ENCODE peak calls at places on chromosome 15, in four cellular contexts. One of them, this sample, is unnamed.

GRCh38 chr15:29612096-29612495 is 210.2 kb downstream of the TJP1 start:
- DNase-seq in HepG2: no peak
- DNase-seq in GM12878: no peak
- DNase-seq in K562: no peak
- DNase-seq in this sample: no peak

GRCh38 chr15:87672309-87672897 is 584.1 kb downstream of the NTRK3 start:
- DNase-seq in HepG2: no peak
- DNase-seq in GM12878: no peak
- DNase-seq in K562: peak; percentile 31
- DNase-seq in this sample: peak; percentile 28

GRCh38 chr15:91268510-91268909 is 168.5 kb downstream of the SV2B start:
- DNase-seq in K562: peak; percentile 76
- DNase-seq in GM12878: no peak
- DNase-seq in HepG2: no peak
- DNase-seq in this sample: peak; percentile 37

GRCh38 chr15:25863067-25863967 is at the start of gene ATP10A:
- DNase-seq in K562: no peak
- DNase-seq in GM12878: no peak
- DNase-seq in HepG2: no peak
- DNase-seq in this sample: peak; percentile 29

GRCh38 chr15:55357774-55358173 is 38.8 kb downstream of the PIGB start:
- DNase-seq in K562: no peak
- DNase-seq in GM12878: no peak
- DNase-seq in HepG2: no peak
- DNase-seq in this sample: no peak

GRCh38 chr15:29870495-29871151 is 48.4 kb upstream of the TJP1 start:
- DNase-seq in HepG2: no peak
- DNase-seq in K562: no peak
- DNase-seq in GM12878: no peak
- DNase-seq in this sample: no peak

GRCh38 chr15:56327721-56328502 is 37.3 kb upstream of the TEX9 start:
- DNase-seq in HepG2: no peak
- DNase-seq in GM12878: no peak
- DNase-seq in K562: no peak
- DNase-seq in this sample: no peak

GRCh38 chr15:69086427-69087205 is 72.1 kb downstream of the NOX5 start:
- DNase-seq in K562: no peak
- DNase-seq in GM12878: no peak
- DNase-seq in HepG2: no peak
- DNase-seq in this sample: no peak

GRCh38 chr15:31024330-31024729 is 32.9 kb upstream of the MTMR10 start:
- DNase-seq in HepG2: peak; percentile 79
- DNase-seq in GM12878: no peak
- DNase-seq in K562: no peak
- DNase-seq in this sample: peak; percentile 68

GRCh38 chr15:75153084-75153483 is 48.6 kb upstream of the C15orf39 start:
- DNase-seq in HepG2: peak; percentile 82
- DNase-seq in GM12878: no peak
- DNase-seq in K562: peak; percentile 77
- DNase-seq in this sample: peak; percentile 84

GRCh38 chr15:65791335-65792129 is 561 bp downstream of the DENND4A start:
- DNase-seq in HepG2: peak; percentile 65
- DNase-seq in GM12878: no peak
- DNase-seq in K562: no peak
- DNase-seq in this sample: peak; percentile 54

GRCh38 chr15:90388462-90389182 is 580 bp downstream of the IQGAP1 start:
- DNase-seq in K562: peak; percentile 74
- DNase-seq in GM12878: no peak
- DNase-seq in HepG2: peak; percentile 17
- DNase-seq in this sample: peak; percentile 66

GRCh38 chr15:58491151-58491473 is 59.3 kb downstream of the LIPC start:
- DNase-seq in GM12878: no peak
- DNase-seq in K562: no peak
- DNase-seq in HepG2: no peak
- DNase-seq in this sample: no peak

GRCh38 chr15:50390549-50391264 is 33.5 kb upstream of the USP8 start:
- DNase-seq in K562: no peak
- DNase-seq in HepG2: no peak
- DNase-seq in GM12878: peak; percentile 49
- DNase-seq in this sample: no peak

GRCh38 chr15:59923508-59923907 is 80.6 kb upstream of the FOXB1 start:
- DNase-seq in K562: no peak
- DNase-seq in HepG2: no peak
- DNase-seq in GM12878: no peak
- DNase-seq in this sample: no peak

GRCh38 chr15:97168704-97169475 is 791.6 kb upstream of the ARRDC4 start:
- DNase-seq in K562: no peak
- DNase-seq in HepG2: no peak
- DNase-seq in GM12878: no peak
- DNase-seq in this sample: no peak

GRCh38 chr15:58036579-58036978 is 28.9 kb downstream of the ALDH1A2 start:
- DNase-seq in K562: no peak
- DNase-seq in HepG2: no peak
- DNase-seq in GM12878: no peak
- DNase-seq in this sample: no peak

GRCh38 chr15:72856549-72857040 is 73.0 kb upstream of the ADPGK start:
- DNase-seq in GM12878: no peak
- DNase-seq in HepG2: no peak
- DNase-seq in K562: no peak
- DNase-seq in this sample: no peak

GRCh38 chr15:56832125-56832524 is 86.3 kb upstream of the TCF12 start:
- DNase-seq in K562: no peak
- DNase-seq in GM12878: no peak
- DNase-seq in HepG2: no peak
- DNase-seq in this sample: no peak

GRCh38 chr15:86654501-86654900 is 574.8 kb downstream of the AGBL1 start:
- DNase-seq in K562: no peak
- DNase-seq in HepG2: no peak
- DNase-seq in GM12878: no peak
- DNase-seq in this sample: no peak
- TF ChIP-seq CEBPB in K562: no peak
- TF ChIP-seq CEBPB in HepG2: no peak
- TF ChIP-seq CEBPB in GM12878: no peak
- TF ChIP-seq CEBPB in this sample: no peak

DNA sequence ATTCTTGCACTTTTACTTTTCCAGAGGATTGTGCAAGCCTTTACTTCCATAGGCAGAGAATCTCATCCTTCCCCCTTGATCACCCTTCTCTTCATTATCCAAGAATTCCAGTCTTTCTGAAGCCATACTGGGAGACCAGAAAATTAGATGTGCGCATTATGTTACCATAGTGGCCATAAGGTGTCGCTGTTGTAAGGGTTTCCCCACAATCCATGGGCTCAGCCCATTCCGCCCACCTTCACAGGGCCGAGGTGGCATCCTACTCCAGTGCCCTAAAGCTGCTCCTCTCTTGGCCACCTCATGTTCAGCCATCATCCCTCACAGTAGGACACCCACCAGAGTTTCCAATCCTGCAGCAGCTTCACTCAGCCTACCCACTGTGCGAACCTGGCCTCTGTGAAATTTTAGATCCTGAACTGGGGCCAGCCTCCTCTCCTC is 35.0 kb downstream of the CTSH start:
- DNase-seq in HepG2: peak; percentile 42
- DNase-seq in GM12878: peak; percentile 26
- DNase-seq in K562: peak; percentile 64
- DNase-seq in this sample: peak; percentile 63
- TF ChIP-seq JUNB in HepG2: no peak
- TF ChIP-seq JUNB in GM12878: no peak
- TF ChIP-seq JUNB in K562: no peak
- TF ChIP-seq JUNB in this sample: no peak

GRCh38 chr15:23387791-23388190 is 33.2 kb downstream of the GOLGA8S start:
- DNase-seq in HepG2: no peak
- DNase-seq in K562: no peak
- DNase-seq in GM12878: no peak
- DNase-seq in this sample: no peak

GRCh38 chr15:23385886-23386430 is 31.4 kb downstream of the GOLGA8S start:
- DNase-seq in HepG2: no peak
- DNase-seq in GM12878: no peak
- DNase-seq in K562: no peak
- DNase-seq in this sample: no peak

GRCh38 chr15:23384371-23384770 is 29.8 kb downstream of the GOLGA8S start:
- DNase-seq in K562: no peak
- DNase-seq in GM12878: no peak
- DNase-seq in HepG2: no peak
- DNase-seq in this sample: no peak
- TF ChIP-seq CEBPB in K562: no peak
- TF ChIP-seq CEBPB in GM12878: no peak
- TF ChIP-seq CEBPB in HepG2: no peak
- TF ChIP-seq CEBPB in this sample: no peak

DNA sequence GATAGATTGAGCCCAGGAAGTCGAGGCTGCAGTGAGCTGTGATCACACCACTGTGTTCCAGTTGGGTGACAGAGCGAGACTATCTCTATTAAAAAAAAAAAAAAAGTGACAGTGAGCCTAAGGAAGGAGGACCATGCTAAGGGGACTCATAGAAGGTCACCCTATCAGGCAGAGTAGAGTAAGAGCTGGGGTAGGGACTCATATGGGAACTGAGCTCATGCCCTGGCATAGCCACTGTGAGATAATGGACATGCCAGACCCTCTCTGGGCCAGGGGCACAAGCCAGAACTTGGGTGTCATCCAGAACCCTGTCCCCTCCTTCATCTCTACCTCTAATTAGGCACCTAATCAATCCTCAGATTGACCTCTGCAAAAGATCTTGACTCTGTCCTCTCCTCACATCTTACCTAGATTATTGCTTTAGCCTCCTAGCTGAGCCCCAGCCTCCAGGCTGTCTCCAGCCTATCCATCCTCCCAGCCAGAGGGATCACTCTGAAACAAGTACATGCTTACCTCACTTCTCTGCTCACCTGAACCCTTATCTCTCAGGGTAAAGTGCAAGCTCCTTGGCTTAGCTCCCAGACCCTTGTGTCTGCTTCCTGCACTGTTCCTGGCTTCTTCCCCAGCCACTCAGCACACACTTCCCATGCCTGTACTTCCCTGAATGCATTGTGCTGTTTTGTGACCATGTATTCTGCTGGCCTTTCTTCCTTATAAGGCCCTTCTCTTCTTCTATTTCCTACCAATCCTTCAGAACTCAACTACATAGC is 76.4 kb downstream of the DAPK2 start:
- DNase-seq in GM12878: no peak
- DNase-seq in HepG2: peak; percentile 13
- DNase-seq in K562: no peak
- DNase-seq in this sample: no peak
- TF ChIP-seq JUNB in GM12878: no peak
- TF ChIP-seq JUNB in HepG2: no peak
- TF ChIP-seq JUNB in K562: no peak
- TF ChIP-seq JUNB in this sample: no peak

DNA sequence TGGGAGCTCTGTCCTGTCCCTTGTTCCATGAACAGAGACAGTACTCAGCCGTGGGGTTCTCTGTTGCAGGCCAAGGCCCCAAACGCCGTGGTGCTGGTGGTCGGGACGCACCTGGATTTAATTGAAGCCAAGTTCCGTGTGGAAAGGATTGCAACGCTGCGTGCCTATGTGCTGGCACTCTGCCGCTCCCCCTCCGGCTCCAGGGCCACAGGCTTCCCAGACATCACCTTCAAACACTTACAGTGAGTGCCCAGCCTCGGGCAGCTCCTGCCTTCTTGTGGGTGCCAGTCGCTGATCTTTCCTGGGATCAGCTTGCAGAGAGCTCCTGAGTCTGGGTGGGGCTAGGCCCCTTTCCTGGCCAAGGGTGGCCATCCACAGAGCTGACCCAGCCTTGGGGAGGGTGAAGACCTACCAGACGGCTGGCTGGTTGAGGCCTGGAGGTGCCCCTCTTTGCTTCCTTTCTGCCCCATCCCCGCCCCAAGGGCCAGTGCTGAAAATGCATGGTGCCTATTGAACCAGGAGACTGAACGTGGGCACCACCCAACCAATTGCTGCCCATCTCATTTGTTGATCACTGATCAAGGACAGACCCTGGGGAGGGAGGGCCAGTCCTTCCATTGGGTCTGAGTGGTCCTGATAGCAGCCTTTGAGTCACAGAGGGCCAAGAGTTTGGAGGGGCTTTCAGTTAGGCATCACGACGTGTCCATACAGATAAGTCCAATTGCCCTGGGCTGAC is 106.9 kb downstream of the LRRK1 start:
- DNase-seq in HepG2: no peak
- DNase-seq in K562: no peak
- DNase-seq in GM12878: no peak
- DNase-seq in this sample: no peak
- TF ChIP-seq CEBPB in HepG2: no peak
- TF ChIP-seq CEBPB in K562: no peak
- TF ChIP-seq CEBPB in GM12878: no peak
- TF ChIP-seq CEBPB in this sample: no peak

DNA sequence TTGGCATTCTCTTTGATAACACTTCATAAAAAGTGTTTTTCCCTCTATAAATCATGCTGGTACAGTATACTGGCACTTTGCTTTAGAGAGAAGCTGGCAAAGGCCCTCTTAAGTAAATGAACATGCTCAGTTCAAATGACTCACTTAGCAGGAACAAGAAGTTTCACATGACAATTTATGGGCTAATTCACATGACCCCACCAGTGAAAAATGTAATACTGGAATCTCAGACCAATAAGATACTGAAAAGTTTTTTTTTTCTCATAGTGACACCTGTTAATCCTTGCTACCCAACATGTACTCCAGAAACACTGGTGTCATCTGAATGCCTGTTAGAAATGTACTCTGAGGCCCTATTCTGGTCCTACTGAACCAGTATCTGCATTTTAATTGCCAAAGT is 13.9 kb downstream of the BTBD1 start:
- DNase-seq in GM12878: no peak
- DNase-seq in HepG2: no peak
- DNase-seq in K562: no peak
- DNase-seq in this sample: no peak
- TF ChIP-seq JUNB in GM12878: no peak
- TF ChIP-seq JUNB in HepG2: no peak
- TF ChIP-seq JUNB in K562: no peak
- TF ChIP-seq JUNB in this sample: no peak

GRCh38 chr15:99105516-99106341 is 849 bp downstream of the SYNM start:
- DNase-seq in K562: no peak
- DNase-seq in HepG2: no peak
- DNase-seq in GM12878: no peak
- DNase-seq in this sample: peak; percentile 60
- TF ChIP-seq CEBPB in K562: no peak
- TF ChIP-seq CEBPB in HepG2: no peak
- TF ChIP-seq CEBPB in GM12878: no peak
- TF ChIP-seq CEBPB in this sample: no peak

DNA sequence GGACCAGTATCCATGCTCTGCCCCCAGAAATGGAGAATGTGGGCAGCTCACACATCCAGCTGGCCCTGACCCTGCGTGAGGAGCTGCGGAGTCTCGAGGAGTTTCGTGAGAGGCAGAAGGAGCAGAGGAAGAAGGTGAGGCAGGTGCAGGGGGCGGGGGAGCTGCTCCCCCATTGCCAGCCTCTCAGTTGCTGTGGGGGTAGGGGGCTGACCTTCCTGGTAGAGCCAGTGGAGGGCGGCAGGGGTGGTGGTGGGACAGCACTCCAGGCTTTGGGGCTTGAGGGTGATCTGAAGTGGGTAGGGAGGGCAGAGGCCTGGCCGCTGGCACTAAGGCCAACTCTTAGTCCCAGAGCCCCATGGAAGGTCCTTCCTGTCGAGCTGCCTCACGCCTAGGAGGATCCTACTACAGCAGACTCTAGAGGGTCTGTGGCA is 30.6 kb downstream of the PSTPIP1 start:
- DNase-seq in HepG2: no peak
- DNase-seq in K562: no peak
- DNase-seq in GM12878: no peak
- DNase-seq in this sample: no peak
- TF ChIP-seq JUNB in HepG2: no peak
- TF ChIP-seq JUNB in K562: no peak
- TF ChIP-seq JUNB in GM12878: no peak
- TF ChIP-seq JUNB in this sample: no peak